ENCODE peak calls at places on chromosomes 7 and 10, in eight cellular contexts. X is AG04450, Z is fibroblast of lung, E is AG10803, R is progenitor cell of endocrine pancreas, C is fibroblast of pulmonary artery, Y is lung, G is fibroblast of the aortic adventitia. V is an unnamed sample.
A peak's percentile ranks its signal among the peaks of the same experiment; 100 is the strongest.

GRCh38 chr10:88319960-88320517 is 263.1 kb downstream of the RNLS start:
- DNase-seq in X (no peak), Z (no peak), E (no peak), R (no peak), C (no peak), Y (no peak), G (no peak), V (no peak)

GRCh38 chr10:126122856-126123255 is 226.5 kb downstream of the FANK1 start:
- DNase-seq in X (no peak), Z (peak; percentile 80), E (peak; percentile 41), R (no peak), C (no peak), Y (no peak), G (peak; percentile 94), V (no peak)

GRCh38 chr10:119401671-119402395 is 140.7 kb downstream of the RGS10 start:
- DNase-seq in X (peak; percentile 95), Z (peak; percentile 96), E (peak; percentile 99), R (no peak), C (peak; percentile 92), Y (peak; percentile 36), G (peak; percentile 98), V (peak; percentile 49)

GRCh38 chr10:96833220-96834001 is 1.3 kb downstream of the LCOR start:
- DNase-seq in X (no peak), Z (peak; percentile 54), E (no peak), R (no peak), C (peak; percentile 55), Y (no peak), G (peak; percentile 27), V (peak; percentile 39)

GRCh38 chr10:122301055-122301810 is 30.1 kb downstream of the BTBD16 start:
- DNase-seq in X (no peak), Z (peak; percentile 97), E (peak; percentile 80), R (no peak), C (peak; percentile 89), Y (peak; percentile 27), G (peak; percentile 78), V (peak; percentile 91)

GRCh38 chr7:78398576-78398975 is 600.0 kb downstream of the PHTF2 start:
- DNase-seq in X (no peak), Z (no peak), E (no peak), R (no peak), C (no peak), Y (no peak), G (no peak), V (no peak)

GRCh38 chr7:151087247-151088018 is 1.2 kb downstream of the AGAP3 start:
- DNase-seq in X (no peak), Z (peak; percentile 60), E (peak; percentile 55), R (no peak), C (peak; percentile 62), Y (no peak), G (peak; percentile 62), V (peak; percentile 59)

GRCh38 chr10:10778959-10779358 is 238.7 kb upstream of the CELF2 start:
- DNase-seq in X (no peak), Z (no peak), E (peak; percentile 17), R (no peak), C (no peak), Y (no peak), G (peak; percentile 40), V (no peak)

GRCh38 chr7:101900103-101900502 is 82.7 kb downstream of the CUX1 start:
- DNase-seq in X (no peak), Z (no peak), E (peak; percentile 31), R (no peak), C (no peak), Y (no peak), G (no peak), V (no peak)

GRCh38 chr7:159012353-159013069 is 132.2 kb downstream of the VIPR2 start:
- DNase-seq in X (no peak), Z (no peak), E (no peak), R (no peak), C (no peak), Y (peak; percentile 61), G (no peak), V (peak; percentile 63)

GRCh38 chr7:96388166-96388565 is 66.3 kb upstream of the SLC25A13 start:
- DNase-seq in X (peak; percentile 20), Z (peak; percentile 65), E (peak; percentile 44), R (no peak), C (peak; percentile 75), Y (no peak), G (peak; percentile 71), V (peak; percentile 92)

GRCh38 chr7:29013062-29013461 is 54.9 kb upstream of the TRIL start:
- DNase-seq in X (no peak), Z (peak; percentile 21), E (no peak), R (no peak), C (no peak), Y (no peak), G (no peak), V (no peak)

GRCh38 chr10:46247808-46248569 is 38.8 kb upstream of the ANTXRL start:
- DNase-seq in X (no peak), Z (no peak), E (no peak), R (peak; percentile 18), C (no peak), Y (no peak), G (no peak), V (no peak)

GRCh38 chr10:71889388-71889987 is 38.4 kb upstream of the PSAP start:
- DNase-seq in X (no peak), Z (no peak), E (no peak), R (no peak), C (no peak), Y (no peak), G (no peak), V (peak; percentile 22)

GRCh38 chr10:71888248-71888622 is 37.2 kb upstream of the PSAP start:
- DNase-seq in X (no peak), Z (no peak), E (no peak), R (no peak), C (no peak), Y (no peak), G (no peak), V (no peak)

GRCh38 chr10:71887767-71888166 is 36.7 kb upstream of the PSAP start:
- DNase-seq in X (no peak), Z (no peak), E (no peak), R (no peak), C (no peak), Y (no peak), G (peak; percentile 37), V (no peak)

GRCh38 chr10:71891437-71891836 is 40.4 kb upstream of the PSAP start:
- DNase-seq in X (no peak), Z (no peak), E (no peak), R (no peak), C (no peak), Y (no peak), G (no peak), V (no peak)

DNA sequence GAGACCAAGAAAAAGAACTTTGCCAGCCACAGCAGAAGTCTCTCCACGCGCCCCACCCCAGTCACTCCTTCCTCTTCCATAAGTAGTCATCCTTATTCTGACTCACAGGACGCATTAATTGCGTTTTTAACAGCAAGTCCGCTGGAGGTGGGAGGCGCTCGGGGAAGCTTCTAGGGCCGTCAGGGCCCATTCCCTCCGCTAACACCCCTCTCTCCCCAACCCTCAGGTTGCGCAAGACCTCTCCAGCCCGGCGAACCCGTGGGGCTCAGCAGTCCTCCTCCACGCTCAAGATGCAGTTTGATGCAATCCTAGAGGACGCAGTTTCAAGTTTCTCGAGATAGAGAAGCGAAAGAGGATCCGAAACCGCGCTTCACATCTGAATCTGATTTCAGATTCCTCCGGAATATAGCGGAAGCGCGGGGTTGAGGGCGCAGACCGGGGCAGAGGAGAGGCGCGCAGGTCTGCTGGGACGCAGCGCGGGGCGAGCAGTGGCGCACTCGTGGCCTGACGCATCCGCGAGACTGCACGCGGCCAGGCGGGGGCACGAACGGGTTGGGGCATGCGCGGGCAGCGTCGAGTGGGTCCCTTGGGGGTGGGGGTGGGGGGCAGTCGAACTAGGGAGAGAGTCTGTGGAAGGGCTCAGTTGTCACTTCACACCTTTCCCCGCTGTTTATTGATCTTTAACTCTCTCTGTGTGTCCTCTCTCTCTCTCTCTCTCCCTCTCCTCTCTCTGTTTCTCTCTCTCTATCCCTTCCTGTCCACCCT is 37.8 kb upstream of the PSAP start:
- DNase-seq in X (peak; percentile 55), Z (peak; percentile 85), E (peak; percentile 88), R (no peak), C (peak; percentile 85), Y (peak; percentile 89), G (peak; percentile 94), V (peak; percentile 83)
- TF ChIP-seq CTCF in X (no peak), Z (no peak), E (peak; percentile 1), R (peak; percentile 10), C (no peak), Y (no peak), G (peak; percentile 8), V (no peak)

DNA sequence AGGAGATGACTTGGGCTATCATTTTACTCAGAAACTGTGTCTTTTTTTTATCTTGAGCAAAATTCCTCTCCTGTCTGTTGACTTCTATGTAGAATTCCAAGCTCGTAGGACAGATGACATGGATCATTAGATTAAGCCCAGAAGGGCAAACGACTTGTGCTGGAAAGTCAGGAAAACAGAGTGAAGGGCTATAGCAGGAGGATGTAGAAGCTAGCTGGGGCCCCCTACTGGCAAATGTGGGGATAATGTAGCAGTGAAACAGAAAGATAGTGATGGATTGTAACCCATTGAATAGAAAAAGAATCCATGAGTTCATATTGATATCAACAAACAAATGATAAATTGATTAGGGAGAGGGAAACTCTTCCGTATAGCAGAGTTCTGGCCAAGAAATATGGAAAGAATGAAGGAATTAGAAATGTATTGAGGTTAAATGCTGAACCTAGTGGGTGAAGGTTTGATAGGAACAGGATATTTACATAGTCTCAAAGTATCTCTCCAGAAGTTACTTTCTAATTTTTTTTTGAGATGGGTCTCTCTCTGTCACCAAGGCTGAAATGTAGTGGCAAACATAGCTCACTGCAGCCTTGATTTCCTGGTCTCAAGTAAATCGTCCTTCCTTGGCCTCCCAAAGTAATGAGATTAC is 103.6 kb downstream of the LYZL1 start:
- DNase-seq in X (no peak), Z (peak; percentile 31), E (peak; percentile 36), R (no peak), C (peak; percentile 55), Y (no peak), G (peak; percentile 61), V (peak; percentile 68)
- TF ChIP-seq CTCF in X (peak; percentile 90), Z (peak; percentile 74), E (peak; percentile 92), R (peak; percentile 92), C (peak; percentile 93), Y (peak; percentile 37), G (peak; percentile 91), V (peak; percentile 48)

GRCh38 chr10:6786579-6787031 is 206.5 kb upstream of the PRKCQ start:
- DNase-seq in X (peak; percentile 41), Z (peak; percentile 61), E (peak; percentile 54), R (no peak), C (peak; percentile 70), Y (no peak), G (peak; percentile 68), V (no peak)
- TF ChIP-seq CTCF in X (peak; percentile 70), Z (peak; percentile 64), E (peak; percentile 65), R (peak; percentile 21), C (peak; percentile 63), Y (no peak), G (peak; percentile 64), V (no peak)

DNA sequence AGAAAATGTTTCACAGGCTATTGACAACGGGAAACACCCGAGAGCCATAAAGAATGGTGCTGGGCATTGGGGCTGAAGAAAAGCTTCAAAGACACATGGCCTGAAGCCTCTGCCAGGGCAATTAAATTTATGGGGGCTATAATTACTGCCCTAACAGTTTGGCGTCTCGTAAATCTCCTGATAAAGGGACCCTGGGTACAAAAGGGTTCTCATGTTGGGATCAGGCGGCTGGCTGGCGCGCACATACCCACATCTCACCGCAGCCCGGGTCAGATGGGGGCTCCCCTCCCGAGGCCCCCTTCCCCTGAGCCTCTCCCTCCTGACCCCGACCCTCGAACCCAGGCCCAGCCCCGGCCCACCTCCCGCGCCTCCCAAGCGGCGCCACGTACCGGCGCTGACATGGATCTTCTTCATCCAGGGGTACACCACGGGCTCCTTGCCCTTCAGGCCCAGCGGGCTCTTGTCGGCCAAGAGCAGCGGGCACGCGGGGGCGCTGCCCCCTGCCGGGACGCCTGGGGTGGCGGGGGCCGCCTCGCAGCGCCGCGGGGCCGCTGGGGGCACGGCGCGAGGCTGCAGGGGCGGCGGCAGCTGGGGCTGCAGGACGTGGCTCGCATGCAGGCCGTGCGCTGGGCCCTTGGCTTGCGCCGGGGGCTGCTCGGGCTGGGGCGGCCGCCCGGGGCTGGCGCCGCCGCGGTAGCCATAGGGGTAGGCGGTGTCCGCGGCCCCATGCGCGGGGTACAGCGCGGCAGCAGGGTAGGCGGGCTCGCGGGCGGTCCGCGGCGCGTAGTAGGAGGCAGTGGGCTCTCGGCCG is 623 bp downstream of the HOXA4 start:
- DNase-seq in X (no peak), Z (peak; percentile 29), E (peak; percentile 37), R (no peak), C (no peak), Y (no peak), G (no peak), V (no peak)
- TF ChIP-seq CTCF in X (no peak), Z (no peak), E (no peak), R (peak; percentile 38), C (no peak), Y (no peak), G (peak; percentile 7), V (peak; percentile 25)

V was measured in MCF 10A.